ENCODE peak calls at places on chromosomes 4 and X, in five cellular contexts. J, Y, E, M and A are unnamed samples.
A peak's percentile ranks its signal among the peaks of the same experiment; 100 is the strongest.

GRCh38 chr4:121217385-121217784 is 53.3 kb upstream of the TNIP3 start:
- DNase-seq in J (peak; percentile 28), E (no peak), Y (no peak), M (no peak), A (no peak)

GRCh38 chr4:54063737-54064316 is 578 bp downstream of the CHIC2 start:
- DNase-seq in Y (peak; percentile 48), E (peak; percentile 22), M (peak; percentile 63), J (peak; percentile 36), A (no peak)

GRCh38 chrX:1506916-1507315 is 30.1 kb downstream of the P2RY8 start:
- DNase-seq in E (no peak), M (no peak), Y (no peak), J (no peak), A (no peak)

GRCh38 chr4:116618638-116619037 is 466.7 kb downstream of the TRAM1L1 start:
- DNase-seq in E (no peak), Y (no peak), M (no peak), J (no peak), A (no peak)

GRCh38 chrX:38275615-38276014 is 51.7 kb downstream of the RPGR start:
- DNase-seq in J (peak; percentile 90), Y (no peak), E (no peak), M (no peak), A (no peak)

GRCh38 chr4:76897522-76898384 is at the start of gene SOWAHB:
- DNase-seq in M (peak; percentile 91), Y (peak; percentile 85), E (peak; percentile 70), J (no peak), A (peak; percentile 51)

GRCh38 chrX:25206761-25207160 is 191.0 kb upstream of the ARX start:
- DNase-seq in M (no peak), E (no peak), Y (no peak), J (peak; percentile 52), A (no peak)

GRCh38 chr4:129344058-129344457 is 248.1 kb downstream of the C4orf33 start:
- DNase-seq in M (peak; percentile 45), J (peak; percentile 11), E (no peak), Y (peak; percentile 61), A (no peak)

GRCh38 chr4:155952546-155952945 is 1.1 kb downstream of the CTSO start:
- DNase-seq in M (no peak), E (no peak), Y (no peak), J (peak; percentile 44), A (no peak)

GRCh38 chr4:40423735-40424134 is 88.6 kb downstream of the CHRNA9 start:
- DNase-seq in E (no peak), J (peak; percentile 64), M (no peak), Y (no peak), A (no peak)

GRCh38 chrX:71148278-71148663 is 3.6 kb downstream of the NLGN3 start:
- DNase-seq in J (no peak), M (no peak), Y (no peak), E (no peak), A (no peak)

GRCh38 chrX:17032351-17032750 is 85.9 kb downstream of the REPS2 start:
- DNase-seq in Y (no peak), E (peak; percentile 17), J (peak; percentile 97), M (no peak), A (no peak)

GRCh38 chr4:110165382-110166285 is 32.8 kb downstream of the ELOVL6 start:
- DNase-seq in M (peak; percentile 80), J (peak; percentile 84), E (no peak), Y (no peak), A (peak; percentile 65)

GRCh38 chrX:13287816-13288215 is 32.0 kb downstream of the ATXN3L start:
- DNase-seq in E (no peak), M (no peak), Y (no peak), J (peak; percentile 87), A (no peak)

GRCh38 chrX:26160301-26160700 is at the start of gene MAGEB6B:
- DNase-seq in Y (no peak), E (no peak), M (no peak), J (no peak), A (no peak)

GRCh38 chr4:137693641-137694040 is 161.3 kb upstream of the PCDH18 start:
- DNase-seq in J (no peak), Y (no peak), E (no peak), M (no peak), A (no peak)

GRCh38 chr4:22458112-22458511 is 57.8 kb downstream of the ADGRA3 start:
- DNase-seq in Y (no peak), J (no peak), M (no peak), E (no peak), A (no peak)

GRCh38 chr4:112514449-112515277 is 1.3 kb downstream of the NEUROG2 start:
- DNase-seq in M (no peak), E (no peak), Y (peak; percentile 65), J (no peak), A (no peak)

GRCh38 chr4:147801820-147802219 is 69.9 kb downstream of the ARHGAP10 start:
- DNase-seq in J (no peak), E (no peak), Y (no peak), M (no peak), A (no peak)

GRCh38 chr4:147799986-147800555 is 68.2 kb downstream of the ARHGAP10 start:
- DNase-seq in Y (no peak), E (no peak), M (peak; percentile 54), J (peak; percentile 34), A (peak; percentile 81)

GRCh38 chr4:147802346-147802745 is 70.5 kb downstream of the ARHGAP10 start:
- DNase-seq in E (no peak), M (no peak), J (no peak), Y (no peak), A (no peak)
- H3K4me1 ChIP-seq in E (no peaks in the 10 kb centered on the region), M (peaks cover 16% of the 10 kb centered on the region), J (no peaks in the 10 kb centered on the region), Y (no peaks in the 10 kb centered on the region), A (peaks cover 22% of the 10 kb centered on the region)

GRCh38 chrX:10395179-10395578 is 225.2 kb downstream of the MID1 start:
- DNase-seq in M (no peak), E (no peak), J (peak; percentile 17), Y (no peak), A (no peak)

GRCh38 chrX:10393899-10394298 is 226.5 kb downstream of the MID1 start:
- DNase-seq in E (no peak), M (no peak), Y (no peak), J (no peak), A (no peak)

GRCh38 chrX:10397349-10397748 is 223.0 kb downstream of the MID1 start:
- DNase-seq in M (no peak), E (no peak), J (no peak), Y (no peak), A (no peak)

GRCh38 chrX:10393241-10393640 is 227.1 kb downstream of the MID1 start:
- DNase-seq in M (no peak), Y (no peak), E (no peak), J (no peak), A (no peak)

DNA sequence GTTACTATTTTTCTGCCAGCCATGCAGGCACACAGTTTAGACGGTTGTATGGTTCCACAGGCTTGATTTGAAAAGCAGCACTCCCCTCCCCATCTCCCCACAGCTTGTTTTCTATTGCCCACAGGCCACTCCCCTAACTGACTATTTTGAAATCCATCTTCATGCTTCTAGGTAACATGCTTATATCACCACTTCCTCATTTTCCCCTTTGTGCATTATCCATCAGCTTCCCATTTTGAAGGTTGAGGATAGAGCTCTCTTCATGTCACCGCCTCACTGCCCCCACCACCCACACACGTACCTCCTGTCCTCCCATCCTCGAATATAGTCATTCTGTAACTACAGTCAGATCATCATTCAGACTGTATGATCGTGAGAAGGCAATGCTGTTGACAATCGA is 224.7 kb downstream of the MID1 start:
- DNase-seq in Y (no peak), E (no peak), J (no peak), M (no peak), A (no peak)
- H3K27me3 ChIP-seq in Y (no peaks in the 10 kb centered on the region), E (no peaks in the 10 kb centered on the region), J (no peaks in the 10 kb centered on the region), M (no peaks in the 10 kb centered on the region), A (no peaks in the 10 kb centered on the region)

GRCh38 chr4:182245041-182245440 is 1.8 kb downstream of the TENM3 start:
- DNase-seq in J (no peak), M (no peak), Y (no peak), E (no peak), A (no peak)

GRCh38 chr4:182245541-182246245 is 2.5 kb downstream of the TENM3 start:
- DNase-seq in M (no peak), Y (no peak), J (peak; percentile 40), E (peak; percentile 22), A (no peak)

GRCh38 chr4:182240161-182241130 is 2.8 kb upstream of the TENM3 start:
- DNase-seq in J (peak; percentile 97), Y (peak; percentile 43), M (no peak), E (no peak), A (no peak)

GRCh38 chr4:182246401-182247205 is 3.4 kb downstream of the TENM3 start:
- DNase-seq in J (peak; percentile 82), E (peak; percentile 51), Y (peak; percentile 20), M (no peak), A (no peak)

DNA sequence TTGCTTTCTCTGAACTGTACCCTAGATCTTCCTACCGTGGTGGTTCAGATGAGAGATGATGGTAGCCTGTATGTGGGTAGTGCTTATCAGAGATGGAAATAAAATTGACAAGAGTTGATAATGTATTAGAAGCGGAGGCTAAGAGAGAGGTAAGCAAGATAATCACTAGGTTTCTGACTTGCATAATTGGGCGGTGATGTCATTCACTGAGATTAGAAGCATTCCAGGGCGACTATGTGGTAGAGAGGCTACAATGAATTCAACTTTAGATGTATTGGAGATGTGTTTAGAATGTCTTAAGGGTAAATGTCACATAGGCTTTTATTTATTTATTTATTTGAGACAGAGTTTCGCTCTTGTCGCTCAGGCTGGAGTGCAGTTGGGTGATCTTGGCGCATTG is 409 bp upstream of the TENM3 start:
- DNase-seq in M (no peak), E (no peak), J (peak; percentile 94), Y (no peak), A (no peak)
- H3K27ac ChIP-seq in M (no peak overlapping the region), E (no peak overlapping the region), J (no peak overlapping the region), Y (no peak overlapping the region), A (no peak overlapping the region)

GRCh38 chrX:40088299-40088625 is 9.5 kb downstream of the BCOR start:
- DNase-seq in J (no peak), E (no peak), Y (peak; percentile 69), M (no peak), A (no peak)

GRCh38 chrX:40088803-40089540 is 8.8 kb downstream of the BCOR start:
- DNase-seq in Y (no peak), J (no peak), M (no peak), E (no peak), A (no peak)

GRCh38 chrX:40091691-40092421 is 5.9 kb downstream of the BCOR start:
- DNase-seq in J (no peak), E (peak; percentile 21), Y (no peak), M (peak; percentile 67), A (no peak)

GRCh38 chrX:40090961-40091360 is 6.8 kb downstream of the BCOR start:
- DNase-seq in E (no peak), M (no peak), Y (no peak), J (no peak), A (no peak)

GRCh38 chrX:40090050-40090804 is 7.5 kb downstream of the BCOR start:
- DNase-seq in J (no peak), M (peak; percentile 58), Y (no peak), E (peak; percentile 10), A (no peak)
- H3K4me1 ChIP-seq in J (peaks cover 26% of the 10 kb centered on the region), M (peaks cover 58% of the 10 kb centered on the region), Y (peaks cover 46% of the 10 kb centered on the region), E (no peaks in the 10 kb centered on the region), A (peaks cover 75% of the 10 kb centered on the region)

GRCh38 chr4:66164869-66165268 is 494.6 kb upstream of the EPHA5 start:
- DNase-seq in E (no peak), J (no peak), Y (no peak), M (no peak), A (no peak)

DNA sequence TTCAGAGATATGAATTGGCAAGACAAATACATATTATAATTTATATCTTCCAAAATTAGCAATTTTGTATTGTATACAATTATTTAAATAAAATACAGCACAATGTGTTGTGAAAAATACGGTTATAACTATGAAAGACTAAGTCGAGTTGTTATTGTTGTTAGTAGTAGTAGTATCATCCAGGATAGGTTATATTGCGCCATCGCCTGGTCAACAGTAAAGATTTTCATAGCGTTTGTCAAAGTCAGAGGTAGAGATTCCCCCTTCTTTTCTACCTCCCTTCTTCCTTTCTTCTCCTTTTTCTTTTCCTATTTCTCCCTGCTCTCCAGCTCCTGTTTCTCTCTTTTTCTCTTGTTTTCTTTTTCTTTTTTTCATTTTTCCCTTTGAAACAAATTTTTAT is 499.1 kb upstream of the EPHA5 start:
- DNase-seq in Y (peak; percentile 74), E (no peak), M (no peak), J (peak; percentile 26), A (no peak)
- H3K27me3 ChIP-seq in Y (no peaks in the 10 kb centered on the region), E (no peaks in the 10 kb centered on the region), M (no peaks in the 10 kb centered on the region), J (no peaks in the 10 kb centered on the region), A (no peaks in the 10 kb centered on the region)